ENCODE peak calls at places on chromosomes 2 and 18, in six cellular contexts. K, E, T, B, O and M are unnamed samples.

GRCh38 chr18:69755856-69756496 is 191.7 kb downstream of the CD226 start:
- ATAC-seq in K (no peak), E (no peak), T (no peak), B (no peak), O (no peak), M (no peak)

GRCh38 chr2:20430461-20431302 is 16.2 kb upstream of the RHOB start:
- ATAC-seq in K (no peak), E (peak; percentile 70), T (peak; percentile 27), B (no peak), O (peak; percentile 77), M (peak; percentile 41)

GRCh38 chr2:393711-394696 is 106.1 kb upstream of the ALKAL2 start:
- ATAC-seq in K (peak; percentile 87), E (no peak), T (no peak), B (peak; percentile 48), O (no peak), M (no peak)

GRCh38 chr18:80009661-80010550 is 21.5 kb upstream of the TXNL4A start:
- ATAC-seq in K (peak; percentile 99), E (peak; percentile 93), T (no peak), B (peak; percentile 51), O (peak; percentile 77), M (peak; percentile 99)

GRCh38 chr2:241842620-241843211 is 16.0 kb downstream of the PDCD1 start:
- ATAC-seq in K (no peak), E (peak; percentile 55), T (peak; percentile 80), B (peak; percentile 61), O (no peak), M (peak; percentile 55)

GRCh38 chr2:173544621-173545363 is 190.1 kb downstream of the CDCA7 start:
- ATAC-seq in K (peak; percentile 54), E (no peak), T (no peak), B (no peak), O (no peak), M (no peak)

GRCh38 chr2:37625781-37626548 is 45.5 kb downstream of the CDC42EP3 start:
- ATAC-seq in K (no peak), E (no peak), T (peak; percentile 35), B (no peak), O (no peak), M (peak; percentile 74)

GRCh38 chr2:144508162-144508765 is 11.7 kb downstream of the ZEB2 start:
- ATAC-seq in K (no peak), E (peak; percentile 35), T (peak; percentile 12), B (no peak), O (peak; percentile 46), M (no peak)

GRCh38 chr2:182318466-182319309 is 108.1 kb downstream of the PDE1A start:
- ATAC-seq in K (no peak), E (no peak), T (no peak), B (no peak), O (no peak), M (no peak)

GRCh38 chr2:38603402-38604265 is 906 bp upstream of the HNRNPLL start:
- ATAC-seq in K (peak; percentile 79), E (peak; percentile 83), T (peak; percentile 80), B (peak; percentile 79), O (peak; percentile 63), M (peak; percentile 48)

GRCh38 chr2:160812830-160813505 is 319.4 kb upstream of the RBMS1 start:
- ATAC-seq in K (no peak), E (no peak), T (no peak), B (no peak), O (no peak), M (peak; percentile 81)

GRCh38 chr2:41966431-41966893 is 81.4 kb upstream of the PKDCC start:
- ATAC-seq in K (peak; percentile 81), E (peak; percentile 85), T (no peak), B (peak; percentile 74), O (no peak), M (peak; percentile 85)

GRCh38 chr2:41967426-41968181 is 80.2 kb upstream of the PKDCC start:
- ATAC-seq in K (no peak), E (peak; percentile 72), T (no peak), B (no peak), O (no peak), M (peak; percentile 19)

GRCh38 chr2:41968182-41968578 is 79.6 kb upstream of the PKDCC start:
- ATAC-seq in K (no peak), E (no peak), T (no peak), B (no peak), O (no peak), M (no peak)

GRCh38 chr2:41965886-41966285 is 81.9 kb upstream of the PKDCC start:
- ATAC-seq in K (peak; percentile 5), E (peak; percentile 3), T (no peak), B (no peak), O (no peak), M (no peak)

GRCh38 chr2:41966920-41967319 is 80.9 kb upstream of the PKDCC start:
- ATAC-seq in K (peak; percentile 27), E (peak; percentile 26), T (peak; percentile 74), B (peak; percentile 36), O (no peak), M (peak; percentile 45)
- H3K4me1 ChIP-seq in K (peaks cover 61% of the 10 kb centered on the region), E (peaks cover 7% of the 10 kb centered on the region), T (no peaks in the 10 kb centered on the region), B (peaks cover 45% of the 10 kb centered on the region), O (no peaks in the 10 kb centered on the region), M (no peaks in the 10 kb centered on the region)

GRCh38 chr18:77366725-77367641 is 117.3 kb downstream of the GALR1 start:
- ATAC-seq in K (peak; percentile 70), E (peak; percentile 70), T (no peak), B (peak; percentile 97), O (no peak), M (peak; percentile 55)
- H3K4me3 ChIP-seq in K (peak overlapping the region; percentile 33), E (peak overlapping the region; percentile 21), T (no peak overlapping the region), B (peak overlapping the region; percentile 62), O (no peak overlapping the region), M (peak overlapping the region; percentile 26)

DNA sequence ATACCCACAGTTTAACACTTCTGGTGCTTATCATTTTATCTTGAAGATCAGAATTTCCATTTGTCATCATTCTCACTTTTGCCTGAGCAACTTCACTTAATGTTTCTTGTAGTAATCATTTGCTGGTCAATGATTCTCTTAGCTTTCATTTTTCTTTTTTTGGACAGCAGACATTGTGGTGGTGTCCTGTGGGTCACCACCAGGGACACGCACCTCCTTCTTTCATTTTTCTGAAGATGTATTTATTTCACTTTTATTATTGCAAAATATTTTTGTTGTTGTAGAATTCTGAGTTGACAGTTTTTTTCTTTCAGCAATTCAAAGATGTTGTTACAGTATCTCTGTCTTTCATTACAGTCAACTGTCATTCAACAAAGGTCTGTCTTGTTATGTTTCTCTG is 84.3 kb downstream of the FAM168B start:
- ATAC-seq in K (no peak), E (no peak), T (no peak), B (no peak), O (no peak), M (no peak)
- TF ChIP-seq EP300 in K (no peak), E (no peak), T (no peak), B (no peak), O (no peak), M (no peak)

GRCh38 chr18:62979900-62980299 is 264.6 kb downstream of the PHLPP1 start:
- ATAC-seq in K (no peak), E (no peak), T (no peak), B (no peak), O (no peak), M (no peak)

GRCh38 chr18:62977512-62977911 is 262.2 kb downstream of the PHLPP1 start:
- ATAC-seq in K (no peak), E (no peak), T (no peak), B (no peak), O (no peak), M (no peak)

GRCh38 chr18:62978251-62979049 is 263.1 kb downstream of the PHLPP1 start:
- ATAC-seq in K (no peak), E (no peak), T (no peak), B (no peak), O (no peak), M (no peak)

GRCh38 chr18:62981566-62981965 is 266.2 kb downstream of the PHLPP1 start:
- ATAC-seq in K (no peak), E (no peak), T (no peak), B (no peak), O (no peak), M (no peak)

DNA sequence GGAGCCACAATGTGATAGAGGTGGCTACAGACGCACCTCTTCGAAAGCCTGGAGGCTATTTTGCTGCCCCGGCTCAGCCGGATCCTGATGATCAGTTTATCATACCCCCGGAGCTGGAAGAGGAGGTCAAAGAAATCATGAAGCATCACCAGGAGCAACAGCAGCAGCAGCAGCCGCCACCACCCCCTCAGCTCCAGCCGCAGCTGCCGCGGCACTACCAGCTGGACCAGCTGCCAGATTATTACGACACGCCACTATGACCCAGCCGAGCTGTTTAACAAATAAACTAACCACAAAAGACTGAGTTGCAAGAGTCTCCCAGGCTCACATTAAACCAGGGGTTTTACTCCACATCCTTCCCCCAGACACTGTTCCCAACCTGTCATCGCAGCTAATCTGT is 263.8 kb downstream of the PHLPP1 start:
- ATAC-seq in K (no peak), E (peak; percentile 65), T (no peak), B (no peak), O (no peak), M (peak; percentile 46)
- H3K4me1 ChIP-seq in K (peaks cover 31% of the 10 kb centered on the region), E (peaks cover 7% of the 10 kb centered on the region), T (no peaks in the 10 kb centered on the region), B (no peaks in the 10 kb centered on the region), O (no peaks in the 10 kb centered on the region), M (no peaks in the 10 kb centered on the region)

DNA sequence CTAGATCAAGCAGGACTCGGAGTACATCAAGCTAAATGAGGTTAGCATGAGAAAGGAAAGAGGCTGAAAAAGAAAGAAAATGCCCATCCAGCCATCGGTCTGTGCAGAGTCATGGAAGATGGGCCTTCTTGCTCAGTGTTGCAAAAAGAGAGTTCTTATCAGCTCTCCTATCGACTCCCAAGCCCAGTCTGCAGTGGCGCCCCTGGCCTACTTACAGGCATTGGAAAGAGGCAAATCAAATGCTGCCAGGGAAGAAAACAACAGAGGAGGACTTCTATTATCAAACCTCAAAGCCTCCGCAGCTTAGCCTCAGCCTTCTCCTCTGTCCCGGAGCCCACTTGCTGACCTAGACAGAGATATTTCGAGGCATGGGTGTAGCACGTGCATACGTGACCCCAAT is 66.0 kb downstream of the CDH2 start:
- ATAC-seq in K (no peak), E (no peak), T (no peak), B (no peak), O (no peak), M (no peak)
- H3K4me3 ChIP-seq in K (no peak overlapping the region), E (no peak overlapping the region), T (no peak overlapping the region), B (no peak overlapping the region), O (no peak overlapping the region), M (no peak overlapping the region)

DNA sequence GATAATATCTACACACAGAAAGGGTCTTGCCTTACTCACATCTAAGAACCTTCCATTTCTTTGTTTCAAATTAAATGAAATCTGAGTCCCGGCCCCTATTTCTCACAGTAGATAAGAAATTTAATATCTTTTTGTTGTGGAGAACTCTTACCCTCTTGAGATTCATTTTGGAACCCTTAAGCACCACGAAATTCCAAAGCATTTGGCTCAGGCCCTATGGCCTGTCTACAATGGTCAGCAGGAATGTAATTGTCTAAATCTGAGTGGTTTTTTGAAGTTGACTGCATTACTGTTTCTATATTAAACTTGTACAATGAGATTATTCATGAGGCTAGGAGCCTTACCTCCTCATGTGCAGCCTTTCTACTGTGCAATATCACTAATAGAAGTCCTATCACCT is 723.3 kb downstream of the TSN start:
- ATAC-seq in K (no peak), E (no peak), T (no peak), B (no peak), O (no peak), M (no peak)
- TF ChIP-seq EP300 in K (no peak), E (no peak), T (no peak), B (no peak), O (no peak), M (no peak)